ENCODE peak calls at places on chromosomes 1 and 21, in five cellular contexts. S is GDM1, R is A549, W is cortex of kidney, O is activated gamma-delta T cell treated with Interleukin-2 at 50 U/mL for 16 hours. Y is an unnamed sample.

GRCh38 chr1:5667513-5668325 is 324.5 kb downstream of the NPHP4 start:
- DNase-seq in W (no peak), S (no peak), R (no peak), O (no peak), Y (no peak)

GRCh38 chr1:41622859-41623732 is 138.6 kb upstream of the EDN2 start:
- DNase-seq in W (no peak), S (no peak), R (no peak), O (no peak), Y (no peak)

GRCh38 chr1:21814241-21814918 is 2.3 kb downstream of the LDLRAD2 start:
- DNase-seq in R (no peak), S (no peak), O (peak), W (no peak), Y (peak)

GRCh38 chr1:111463029-111463683 is 10.6 kb upstream of the C1orf162 start:
- DNase-seq in O (no peak), R (no peak), S (no peak), W (no peak), Y (no peak)

GRCh38 chr21:38925923-38926322 is 120.2 kb downstream of the ETS2 start:
- DNase-seq in S (peak), W (no peak), R (no peak), O (no peak), Y (no peak)

GRCh38 chr1:6489799-6490180 is 1.7 kb downstream of the PLEKHG5 start:
- DNase-seq in R (peak), W (no peak), S (peak), O (peak), Y (peak)

GRCh38 chr21:45543710-45544448 is 1.6 kb upstream of the SLC19A1 start:
- DNase-seq in O (no peak), S (no peak), W (no peak), R (no peak), Y (no peak)

GRCh38 chr1:162357681-162358266 is 18.9 kb downstream of the SPATA46 start:
- DNase-seq in O (no peak), W (no peak), R (peak), S (peak), Y (peak)

GRCh38 chr1:203682401-203683383 is 56.1 kb downstream of the ATP2B4 start:
- DNase-seq in S (no peak), W (no peak), R (peak), O (peak), Y (peak)

Y was measured in immature natural killer cell.